ENCODE peak calls at places on chromosomes 12 and 14, in five cellular contexts. P is AG08395, C is cardiac fibroblast, M is NCI-H1105, N is fibroblast of the aortic adventitia. T is an unnamed sample.

GRCh38 chr12:77736219-77736965 is 94.3 kb upstream of the NAV3 start:
- DNase-seq in P (no peak), C (no peak), M (no peak), N (no peak), T (no peak)

GRCh38 chr12:1930816-1931597 is 12.6 kb upstream of the CACNA2D4 start:
- DNase-seq in P (no peak), C (no peak), M (no peak), N (no peak), T (no peak)

GRCh38 chr12:94841171-94841570 is 162.3 kb downstream of the NDUFA12 start:
- DNase-seq in P (no peak), C (no peak), M (peak), N (no peak), T (no peak)

GRCh38 chr12:21631367-21631766 is 26.3 kb downstream of the LDHB start:
- DNase-seq in P (no peak), C (no peak), M (no peak), N (no peak), T (no peak)

GRCh38 chr12:53995311-53996187 is 4.4 kb upstream of the HOXC9 start:
- DNase-seq in P (peak), C (no peak), M (peak), N (no peak), T (no peak)

GRCh38 chr12:30985814-30986452 is 59.4 kb downstream of the TSPAN11 start:
- DNase-seq in P (peak), C (peak), M (peak), N (peak), T (peak)

GRCh38 chr12:100128509-100128908 is 14.2 kb downstream of the BLTP3B start:
- DNase-seq in P (peak), C (peak), M (no peak), N (peak), T (no peak)

GRCh38 chr12:129571901-129572494 is 331.8 kb downstream of the TMEM132D start:
- DNase-seq in P (no peak), C (no peak), M (no peak), N (no peak), T (no peak)

GRCh38 chr14:75554482-75554881 is 23.9 kb upstream of the FLVCR2 start:
- DNase-seq in P (no peak), C (peak), M (no peak), N (no peak), T (no peak)

GRCh38 chr12:6941786-6942185 is 1.8 kb upstream of the RNU7-1 start:
- DNase-seq in P (no peak), C (no peak), M (no peak), N (no peak), T (no peak)

GRCh38 chr14:99609245-99610117 is 5.5 kb upstream of the CCDC85C start:
- DNase-seq in P (no peak), C (peak), M (no peak), N (peak), T (no peak)

GRCh38 chr14:73059326-73059725 is 992 bp downstream of the RBM25 start:
- DNase-seq in P (peak), C (peak), M (no peak), N (peak), T (no peak)

GRCh38 chr12:66449531-66449930 is 147.2 kb downstream of the HELB start:
- DNase-seq in P (no peak), C (no peak), M (peak), N (no peak), T (no peak)

GRCh38 chr12:68358532-68359485 is 26.6 kb upstream of the MDM1 start:
- DNase-seq in P (peak), C (peak), M (no peak), N (peak), T (peak)

GRCh38 chr12:2617365-2617764 is 177.4 kb upstream of the FKBP4 start:
- DNase-seq in P (no peak), C (no peak), M (no peak), N (no peak), T (no peak)